ENCODE peak calls at places on chromosome 10, in four cellular contexts. E, H, U and N are unnamed samples.

GRCh38 chr10:49161411-49161997 is 26.7 kb downstream of the TMEM273 start:
- DNase-seq in E (peak; percentile 66), H (no peak), U (no peak), N (no peak)

GRCh38 chr10:68647928-68648327 is 73.1 kb upstream of the CCAR1 start:
- DNase-seq in E (no peak), H (no peak), U (no peak), N (no peak)

GRCh38 chr10:132918617-132919373 is 23.6 kb downstream of the CFAP46 start:
- DNase-seq in E (no peak), H (no peak), U (peak; percentile 31), N (no peak)

GRCh38 chr10:92790449-92790848 is 57.9 kb upstream of the EXOC6 start:
- DNase-seq in E (no peak), H (no peak), U (peak; percentile 39), N (peak; percentile 41)

GRCh38 chr10:116147162-116147906 is 125.7 kb downstream of the GFRA1 start:
- DNase-seq in E (no peak), H (no peak), U (no peak), N (no peak)

GRCh38 chr10:6128591-6129383 is 40.0 kb downstream of the RBM17 start:
- DNase-seq in E (no peak), H (no peak), U (no peak), N (no peak)

GRCh38 chr10:4081691-4082111 is 296.7 kb upstream of the KLF6 start:
- DNase-seq in E (no peak), H (no peak), U (no peak), N (no peak)

GRCh38 chr10:131819241-131820072 is 81.4 kb upstream of the PPP2R2D start:
- DNase-seq in E (peak; percentile 80), H (no peak), U (no peak), N (no peak)

GRCh38 chr10:68471063-68471585 is 649 bp downstream of the DNA2 start:
- DNase-seq in E (no peak), H (no peak), U (no peak), N (peak; percentile 26)

GRCh38 chr10:89502556-89502955 is 32.8 kb downstream of the SLC16A12 start:
- DNase-seq in E (no peak), H (no peak), U (no peak), N (no peak)

GRCh38 chr10:76160758-76161555 is 729.5 kb downstream of the LRMDA start:
- DNase-seq in E (no peak), H (no peak), U (no peak), N (no peak)
- TF ChIP-seq CTCF in E (no peak), H (no peak), U (no peak), N (no peak)

GRCh38 chr10:112026438-112026837 is 157.1 kb downstream of the GPAM start:
- DNase-seq in E (no peak), H (no peak), U (no peak), N (no peak)
- TF ChIP-seq CTCF in E (no peak), H (no peak), U (no peak), N (no peak)

GRCh38 chr10:79242620-79243152 is 104.6 kb upstream of the PPIF start:
- DNase-seq in E (peak; percentile 88), H (peak; percentile 57), U (peak; percentile 89), N (peak; percentile 88)
- TF ChIP-seq CTCF in E (no peak), H (no peak), U (no peak), N (no peak)

DNA sequence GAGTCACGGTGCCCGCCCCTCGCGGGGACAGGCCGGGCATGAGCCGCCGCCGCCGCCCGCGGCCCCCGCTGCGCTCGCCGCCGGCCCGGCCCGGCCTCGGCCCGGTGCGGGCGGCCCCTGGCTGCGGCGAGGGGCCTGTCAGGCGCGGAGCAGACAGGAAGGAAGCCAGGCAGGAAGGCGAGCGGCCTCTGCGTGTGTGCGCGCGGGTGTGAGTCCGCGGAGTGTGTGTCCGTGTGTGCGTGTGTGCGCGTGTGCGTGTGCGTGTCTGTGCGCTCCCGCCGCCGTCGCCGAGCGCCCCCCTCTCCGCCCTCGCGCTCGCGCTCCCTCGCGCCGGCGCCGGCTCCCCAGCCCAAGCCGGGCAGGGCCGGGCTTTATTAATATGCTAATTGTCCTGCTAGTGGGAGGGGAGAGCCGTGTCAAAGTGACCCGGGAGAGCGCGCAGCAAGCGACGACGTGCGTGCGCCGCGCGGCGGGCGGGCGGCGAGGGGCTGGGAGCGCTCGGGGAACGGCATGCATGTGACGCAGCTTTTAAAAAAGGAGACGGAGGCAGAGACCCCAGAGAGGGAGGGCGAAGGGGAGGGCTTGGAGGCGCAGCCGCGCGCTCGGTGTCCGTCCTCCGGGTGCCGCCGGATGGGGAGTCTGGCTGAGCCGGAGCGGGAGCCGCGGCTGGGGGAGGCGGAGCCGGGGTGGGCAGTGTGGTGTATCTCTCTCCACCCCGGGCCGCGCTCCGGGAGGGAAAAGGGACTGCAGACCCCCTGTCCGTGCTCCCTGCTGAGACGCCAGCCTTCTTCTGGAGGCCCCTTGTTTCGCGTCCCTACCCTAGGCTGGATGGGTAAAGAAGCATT is at the start of gene LDB1:
- DNase-seq in E (peak; percentile 91), H (peak; percentile 55), U (peak; percentile 89), N (peak; percentile 90)
- TF ChIP-seq CTCF in E (peak; percentile 9), H (no peak), U (no peak), N (peak; percentile 13)

GRCh38 chr10:63770523-63770922 is 249.3 kb downstream of the REEP3 start:
- DNase-seq in E (no peak), H (peak; percentile 19), U (no peak), N (no peak)
- TF ChIP-seq CTCF in E (no peak), H (no peak), U (no peak), N (no peak)

GRCh38 chr10:113267616-113268015 is 285.2 kb upstream of the HABP2 start:
- DNase-seq in E (no peak), H (no peak), U (no peak), N (no peak)

GRCh38 chr10:113268186-113268585 is 284.7 kb upstream of the HABP2 start:
- DNase-seq in E (no peak), H (no peak), U (no peak), N (no peak)

GRCh38 chr10:113269333-113269732 is 283.5 kb upstream of the HABP2 start:
- DNase-seq in E (no peak), H (no peak), U (no peak), N (no peak)

GRCh38 chr10:113264333-113265131 is 288.3 kb upstream of the HABP2 start:
- DNase-seq in E (no peak), H (no peak), U (no peak), N (no peak)

GRCh38 chr10:113266152-113266551 is 286.7 kb upstream of the HABP2 start:
- DNase-seq in E (no peak), H (no peak), U (no peak), N (no peak)
- TF ChIP-seq CTCF in E (no peak), H (no peak), U (no peak), N (no peak)

GRCh38 chr10:125085281-125085680 is 75.1 kb downstream of the CTBP2 start:
- DNase-seq in E (no peak), H (no peak), U (no peak), N (no peak)

GRCh38 chr10:125082881-125083575 is 77.3 kb downstream of the CTBP2 start:
- DNase-seq in E (no peak), H (no peak), U (no peak), N (no peak)

GRCh38 chr10:125083576-125083920 is 76.8 kb downstream of the CTBP2 start:
- DNase-seq in E (no peak), H (no peak), U (no peak), N (no peak)

GRCh38 chr10:125086716-125087115 is 73.6 kb downstream of the CTBP2 start:
- DNase-seq in E (no peak), H (no peak), U (no peak), N (no peak)

GRCh38 chr10:125084191-125085186 is 75.9 kb downstream of the CTBP2 start:
- DNase-seq in E (no peak), H (peak; percentile 76), U (no peak), N (no peak)
- TF ChIP-seq CTCF in E (no peak), H (no peak), U (no peak), N (no peak)

DNA sequence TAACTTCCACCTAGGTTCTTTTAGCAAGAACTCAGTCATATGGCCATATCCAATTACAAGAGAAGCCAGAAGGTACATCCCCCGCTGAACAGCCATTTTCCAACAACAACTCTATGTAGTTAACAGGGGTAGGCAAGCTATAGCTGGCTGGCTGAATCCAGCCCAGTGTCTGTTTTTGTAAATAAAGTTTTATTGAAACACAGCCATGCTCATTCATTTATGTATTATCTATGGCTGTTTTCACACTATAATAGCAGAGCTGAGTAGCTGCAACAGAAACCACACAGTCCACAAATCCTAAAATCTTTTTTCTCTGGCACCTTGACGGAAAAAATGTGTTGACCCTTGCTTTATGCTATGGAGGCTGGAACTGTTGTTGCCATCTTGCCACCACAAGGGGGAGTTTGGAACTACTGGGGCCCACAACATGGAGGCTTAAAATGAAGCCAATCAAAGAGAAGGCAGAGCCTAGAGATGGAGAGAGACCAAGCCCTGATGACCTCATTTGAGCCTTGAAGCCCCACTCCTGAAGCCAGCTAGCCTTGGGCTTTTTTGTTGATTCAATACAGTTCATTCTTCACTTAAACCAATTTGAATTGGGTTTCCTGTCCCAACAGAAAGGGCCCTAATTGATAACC is 33.3 kb upstream of the XPNPEP1 start:
- DNase-seq in E (no peak), H (peak; percentile 25), U (peak; percentile 41), N (peak; percentile 59)
- TF ChIP-seq CTCF in E (peak; percentile 55), H (peak; percentile 50), U (peak; percentile 65), N (peak; percentile 41)